ENCODE peak calls at places on chromosomes 1 and 21, in eight cellular contexts. One of them, this sample, is unnamed.

GRCh38 chr1:46183119-46183842 is 7.0 kb upstream of the P3R3URF start:
- DNase-seq in activated T-helper 1 cell treated with anti-CD3 and anti-CD28 coated beads, Interleukin-12 subunit alpha, Interleukin-12 subunit beta, Interleukin-2, Interleukin-4 antibody, amounts not matched to agents 30 ng/mL and 10 ng/mL and 1 ng/mL, durations not matched to agents 14 hours and 24 hours and 36 hours: no peak
- DNase-seq in frontal cortex: no peak
- DNase-seq in SK-N-DZ: no peak
- DNase-seq in RCC 7860: peak
- DNase-seq in body of pancreas: peak
- DNase-seq in heart left ventricle: peak
- DNase-seq in HEK293T: no peak
- DNase-seq in this sample: peak

GRCh38 chr1:115092214-115092613 is 2.9 kb upstream of the TSPAN2 start:
- DNase-seq in RCC 7860: no peak
- DNase-seq in activated T-helper 1 cell treated with anti-CD3 and anti-CD28 coated beads, Interleukin-12 subunit alpha, Interleukin-12 subunit beta, Interleukin-2, Interleukin-4 antibody, amounts not matched to agents 30 ng/mL and 10 ng/mL and 1 ng/mL, durations not matched to agents 14 hours and 24 hours and 36 hours: no peak
- DNase-seq in heart left ventricle: no peak
- DNase-seq in SK-N-DZ: no peak
- DNase-seq in frontal cortex: no peak
- DNase-seq in HEK293T: no peak
- DNase-seq in body of pancreas: no peak
- DNase-seq in this sample: no peak

GRCh38 chr1:193185861-193186714 is at the start of gene B3GALT2:
- DNase-seq in body of pancreas: peak
- DNase-seq in SK-N-DZ: peak
- DNase-seq in heart left ventricle: peak
- DNase-seq in frontal cortex: peak
- DNase-seq in HEK293T: peak
- DNase-seq in RCC 7860: no peak
- DNase-seq in activated T-helper 1 cell treated with anti-CD3 and anti-CD28 coated beads, Interleukin-12 subunit alpha, Interleukin-12 subunit beta, Interleukin-2, Interleukin-4 antibody, amounts not matched to agents 30 ng/mL and 10 ng/mL and 1 ng/mL, durations not matched to agents 14 hours and 24 hours and 36 hours: no peak
- DNase-seq in this sample: no peak

GRCh38 chr1:110875216-110875731 is 2.3 kb downstream of the CD53 start:
- DNase-seq in SK-N-DZ: no peak
- DNase-seq in body of pancreas: peak
- DNase-seq in frontal cortex: no peak
- DNase-seq in RCC 7860: no peak
- DNase-seq in heart left ventricle: no peak
- DNase-seq in activated T-helper 1 cell treated with anti-CD3 and anti-CD28 coated beads, Interleukin-12 subunit alpha, Interleukin-12 subunit beta, Interleukin-2, Interleukin-4 antibody, amounts not matched to agents 30 ng/mL and 10 ng/mL and 1 ng/mL, durations not matched to agents 14 hours and 24 hours and 36 hours: peak
- DNase-seq in HEK293T: no peak
- DNase-seq in this sample: no peak

GRCh38 chr1:152165291-152166077 is 6.5 kb upstream of the RPTN start:
- DNase-seq in SK-N-DZ: no peak
- DNase-seq in heart left ventricle: no peak
- DNase-seq in activated T-helper 1 cell treated with anti-CD3 and anti-CD28 coated beads, Interleukin-12 subunit alpha, Interleukin-12 subunit beta, Interleukin-2, Interleukin-4 antibody, amounts not matched to agents 30 ng/mL and 10 ng/mL and 1 ng/mL, durations not matched to agents 14 hours and 24 hours and 36 hours: no peak
- DNase-seq in HEK293T: no peak
- DNase-seq in RCC 7860: no peak
- DNase-seq in body of pancreas: no peak
- DNase-seq in frontal cortex: no peak
- DNase-seq in this sample: no peak

GRCh38 chr1:228105996-228106799 is 2.9 kb downstream of the MRPL55 start:
- DNase-seq in heart left ventricle: no peak
- DNase-seq in RCC 7860: no peak
- DNase-seq in body of pancreas: no peak
- DNase-seq in SK-N-DZ: no peak
- DNase-seq in activated T-helper 1 cell treated with anti-CD3 and anti-CD28 coated beads, Interleukin-12 subunit alpha, Interleukin-12 subunit beta, Interleukin-2, Interleukin-4 antibody, amounts not matched to agents 30 ng/mL and 10 ng/mL and 1 ng/mL, durations not matched to agents 14 hours and 24 hours and 36 hours: no peak
- DNase-seq in frontal cortex: peak
- DNase-seq in HEK293T: no peak
- DNase-seq in this sample: no peak

GRCh38 chr1:227788279-227789041 is 27.0 kb upstream of the PRSS38 start:
- DNase-seq in frontal cortex: peak
- DNase-seq in RCC 7860: no peak
- DNase-seq in heart left ventricle: no peak
- DNase-seq in HEK293T: peak
- DNase-seq in body of pancreas: no peak
- DNase-seq in SK-N-DZ: peak
- DNase-seq in activated T-helper 1 cell treated with anti-CD3 and anti-CD28 coated beads, Interleukin-12 subunit alpha, Interleukin-12 subunit beta, Interleukin-2, Interleukin-4 antibody, amounts not matched to agents 30 ng/mL and 10 ng/mL and 1 ng/mL, durations not matched to agents 14 hours and 24 hours and 36 hours: peak
- DNase-seq in this sample: peak

GRCh38 chr1:1374068-1374860 is 743 bp downstream of the AURKAIP1 start:
- DNase-seq in frontal cortex: no peak
- DNase-seq in activated T-helper 1 cell treated with anti-CD3 and anti-CD28 coated beads, Interleukin-12 subunit alpha, Interleukin-12 subunit beta, Interleukin-2, Interleukin-4 antibody, amounts not matched to agents 30 ng/mL and 10 ng/mL and 1 ng/mL, durations not matched to agents 14 hours and 24 hours and 36 hours: no peak
- DNase-seq in HEK293T: no peak
- DNase-seq in body of pancreas: no peak
- DNase-seq in heart left ventricle: peak
- DNase-seq in SK-N-DZ: no peak
- DNase-seq in RCC 7860: no peak
- DNase-seq in this sample: no peak

GRCh38 chr21:38401527-38401926 is 96.8 kb downstream of the ERG start:
- DNase-seq in frontal cortex: no peak
- DNase-seq in SK-N-DZ: no peak
- DNase-seq in body of pancreas: no peak
- DNase-seq in RCC 7860: no peak
- DNase-seq in activated T-helper 1 cell treated with anti-CD3 and anti-CD28 coated beads, Interleukin-12 subunit alpha, Interleukin-12 subunit beta, Interleukin-2, Interleukin-4 antibody, amounts not matched to agents 30 ng/mL and 10 ng/mL and 1 ng/mL, durations not matched to agents 14 hours and 24 hours and 36 hours: no peak
- DNase-seq in heart left ventricle: no peak
- DNase-seq in HEK293T: no peak
- DNase-seq in this sample: no peak

GRCh38 chr1:56330400-56331026 is 248.8 kb downstream of the PLPP3 start:
- DNase-seq in body of pancreas: no peak
- DNase-seq in SK-N-DZ: no peak
- DNase-seq in frontal cortex: no peak
- DNase-seq in HEK293T: no peak
- DNase-seq in RCC 7860: peak
- DNase-seq in heart left ventricle: no peak
- DNase-seq in activated T-helper 1 cell treated with anti-CD3 and anti-CD28 coated beads, Interleukin-12 subunit alpha, Interleukin-12 subunit beta, Interleukin-2, Interleukin-4 antibody, amounts not matched to agents 30 ng/mL and 10 ng/mL and 1 ng/mL, durations not matched to agents 14 hours and 24 hours and 36 hours: no peak
- DNase-seq in this sample: peak

GRCh38 chr1:19776287-19776686 is 23.4 kb downstream of the TMCO4 start:
- DNase-seq in frontal cortex: no peak
- DNase-seq in body of pancreas: no peak
- DNase-seq in RCC 7860: no peak
- DNase-seq in activated T-helper 1 cell treated with anti-CD3 and anti-CD28 coated beads, Interleukin-12 subunit alpha, Interleukin-12 subunit beta, Interleukin-2, Interleukin-4 antibody, amounts not matched to agents 30 ng/mL and 10 ng/mL and 1 ng/mL, durations not matched to agents 14 hours and 24 hours and 36 hours: no peak
- DNase-seq in HEK293T: no peak
- DNase-seq in heart left ventricle: no peak
- DNase-seq in SK-N-DZ: no peak
- DNase-seq in this sample: no peak

GRCh38 chr1:101723415-101723814 is 273.3 kb downstream of the OLFM3 start:
- DNase-seq in activated T-helper 1 cell treated with anti-CD3 and anti-CD28 coated beads, Interleukin-12 subunit alpha, Interleukin-12 subunit beta, Interleukin-2, Interleukin-4 antibody, amounts not matched to agents 30 ng/mL and 10 ng/mL and 1 ng/mL, durations not matched to agents 14 hours and 24 hours and 36 hours: no peak
- DNase-seq in SK-N-DZ: no peak
- DNase-seq in body of pancreas: no peak
- DNase-seq in HEK293T: no peak
- DNase-seq in frontal cortex: no peak
- DNase-seq in RCC 7860: no peak
- DNase-seq in heart left ventricle: no peak
- DNase-seq in this sample: no peak

GRCh38 chr1:75723989-75724471 is 479 bp upstream of the ACADM start:
- DNase-seq in activated T-helper 1 cell treated with anti-CD3 and anti-CD28 coated beads, Interleukin-12 subunit alpha, Interleukin-12 subunit beta, Interleukin-2, Interleukin-4 antibody, amounts not matched to agents 30 ng/mL and 10 ng/mL and 1 ng/mL, durations not matched to agents 14 hours and 24 hours and 36 hours: no peak
- DNase-seq in SK-N-DZ: peak
- DNase-seq in RCC 7860: peak
- DNase-seq in heart left ventricle: peak
- DNase-seq in frontal cortex: no peak
- DNase-seq in HEK293T: peak
- DNase-seq in body of pancreas: peak
- DNase-seq in this sample: peak

GRCh38 chr1:101025283-101025679 is 303 bp downstream of the DPH5 start:
- DNase-seq in RCC 7860: no peak
- DNase-seq in SK-N-DZ: no peak
- DNase-seq in HEK293T: peak
- DNase-seq in activated T-helper 1 cell treated with anti-CD3 and anti-CD28 coated beads, Interleukin-12 subunit alpha, Interleukin-12 subunit beta, Interleukin-2, Interleukin-4 antibody, amounts not matched to agents 30 ng/mL and 10 ng/mL and 1 ng/mL, durations not matched to agents 14 hours and 24 hours and 36 hours: peak
- DNase-seq in body of pancreas: peak
- DNase-seq in heart left ventricle: no peak
- DNase-seq in frontal cortex: no peak
- DNase-seq in this sample: no peak

GRCh38 chr1:21289700-21290545 is at the start of gene ECE1:
- DNase-seq in RCC 7860: no peak
- DNase-seq in SK-N-DZ: peak
- DNase-seq in heart left ventricle: peak
- DNase-seq in HEK293T: peak
- DNase-seq in body of pancreas: peak
- DNase-seq in frontal cortex: peak
- DNase-seq in activated T-helper 1 cell treated with anti-CD3 and anti-CD28 coated beads, Interleukin-12 subunit alpha, Interleukin-12 subunit beta, Interleukin-2, Interleukin-4 antibody, amounts not matched to agents 30 ng/mL and 10 ng/mL and 1 ng/mL, durations not matched to agents 14 hours and 24 hours and 36 hours: peak
- DNase-seq in this sample: peak

GRCh38 chr21:36910581-36911307 is 55.7 kb downstream of the HLCS start:
- DNase-seq in activated T-helper 1 cell treated with anti-CD3 and anti-CD28 coated beads, Interleukin-12 subunit alpha, Interleukin-12 subunit beta, Interleukin-2, Interleukin-4 antibody, amounts not matched to agents 30 ng/mL and 10 ng/mL and 1 ng/mL, durations not matched to agents 14 hours and 24 hours and 36 hours: no peak
- DNase-seq in HEK293T: no peak
- DNase-seq in SK-N-DZ: no peak
- DNase-seq in body of pancreas: no peak
- DNase-seq in frontal cortex: no peak
- DNase-seq in RCC 7860: no peak
- DNase-seq in heart left ventricle: peak
- DNase-seq in this sample: no peak

GRCh38 chr1:61160526-61160925 is 78.2 kb downstream of the NFIA start:
- DNase-seq in SK-N-DZ: no peak
- DNase-seq in heart left ventricle: no peak
- DNase-seq in activated T-helper 1 cell treated with anti-CD3 and anti-CD28 coated beads, Interleukin-12 subunit alpha, Interleukin-12 subunit beta, Interleukin-2, Interleukin-4 antibody, amounts not matched to agents 30 ng/mL and 10 ng/mL and 1 ng/mL, durations not matched to agents 14 hours and 24 hours and 36 hours: no peak
- DNase-seq in HEK293T: no peak
- DNase-seq in RCC 7860: no peak
- DNase-seq in body of pancreas: no peak
- DNase-seq in frontal cortex: no peak
- DNase-seq in this sample: no peak

GRCh38 chr1:113660053-113660452 is 99.2 kb downstream of the PHTF1 start:
- DNase-seq in heart left ventricle: peak
- DNase-seq in RCC 7860: no peak
- DNase-seq in body of pancreas: no peak
- DNase-seq in SK-N-DZ: no peak
- DNase-seq in HEK293T: no peak
- DNase-seq in frontal cortex: no peak
- DNase-seq in activated T-helper 1 cell treated with anti-CD3 and anti-CD28 coated beads, Interleukin-12 subunit alpha, Interleukin-12 subunit beta, Interleukin-2, Interleukin-4 antibody, amounts not matched to agents 30 ng/mL and 10 ng/mL and 1 ng/mL, durations not matched to agents 14 hours and 24 hours and 36 hours: no peak
- DNase-seq in this sample: no peak

GRCh38 chr1:208192989-208193388 is 51.2 kb downstream of the PLXNA2 start:
- DNase-seq in SK-N-DZ: no peak
- DNase-seq in frontal cortex: no peak
- DNase-seq in activated T-helper 1 cell treated with anti-CD3 and anti-CD28 coated beads, Interleukin-12 subunit alpha, Interleukin-12 subunit beta, Interleukin-2, Interleukin-4 antibody, amounts not matched to agents 30 ng/mL and 10 ng/mL and 1 ng/mL, durations not matched to agents 14 hours and 24 hours and 36 hours: no peak
- DNase-seq in heart left ventricle: no peak
- DNase-seq in body of pancreas: no peak
- DNase-seq in HEK293T: no peak
- DNase-seq in RCC 7860: no peak
- DNase-seq in this sample: no peak

GRCh38 chr1:245334827-245335490 is 180.2 kb downstream of the KIF26B start:
- DNase-seq in SK-N-DZ: no peak
- DNase-seq in body of pancreas: no peak
- DNase-seq in heart left ventricle: no peak
- DNase-seq in frontal cortex: no peak
- DNase-seq in activated T-helper 1 cell treated with anti-CD3 and anti-CD28 coated beads, Interleukin-12 subunit alpha, Interleukin-12 subunit beta, Interleukin-2, Interleukin-4 antibody, amounts not matched to agents 30 ng/mL and 10 ng/mL and 1 ng/mL, durations not matched to agents 14 hours and 24 hours and 36 hours: no peak
- DNase-seq in HEK293T: no peak
- DNase-seq in RCC 7860: no peak
- DNase-seq in this sample: no peak

GRCh38 chr1:109790735-109791494 is 27.2 kb upstream of the EPS8L3 start:
- DNase-seq in SK-N-DZ: no peak
- DNase-seq in RCC 7860: no peak
- DNase-seq in HEK293T: peak
- DNase-seq in body of pancreas: peak
- DNase-seq in heart left ventricle: peak
- DNase-seq in activated T-helper 1 cell treated with anti-CD3 and anti-CD28 coated beads, Interleukin-12 subunit alpha, Interleukin-12 subunit beta, Interleukin-2, Interleukin-4 antibody, amounts not matched to agents 30 ng/mL and 10 ng/mL and 1 ng/mL, durations not matched to agents 14 hours and 24 hours and 36 hours: peak
- DNase-seq in frontal cortex: peak
- DNase-seq in this sample: peak

GRCh38 chr1:209873067-209873810 is 45.5 kb downstream of the UTP25 start:
- DNase-seq in SK-N-DZ: no peak
- DNase-seq in HEK293T: no peak
- DNase-seq in body of pancreas: no peak
- DNase-seq in frontal cortex: no peak
- DNase-seq in activated T-helper 1 cell treated with anti-CD3 and anti-CD28 coated beads, Interleukin-12 subunit alpha, Interleukin-12 subunit beta, Interleukin-2, Interleukin-4 antibody, amounts not matched to agents 30 ng/mL and 10 ng/mL and 1 ng/mL, durations not matched to agents 14 hours and 24 hours and 36 hours: no peak
- DNase-seq in heart left ventricle: no peak
- DNase-seq in RCC 7860: peak
- DNase-seq in this sample: no peak

GRCh38 chr21:35102488-35103407 is 53.6 kb upstream of the RUNX1 start:
- DNase-seq in RCC 7860: no peak
- DNase-seq in activated T-helper 1 cell treated with anti-CD3 and anti-CD28 coated beads, Interleukin-12 subunit alpha, Interleukin-12 subunit beta, Interleukin-2, Interleukin-4 antibody, amounts not matched to agents 30 ng/mL and 10 ng/mL and 1 ng/mL, durations not matched to agents 14 hours and 24 hours and 36 hours: no peak
- DNase-seq in frontal cortex: peak
- DNase-seq in SK-N-DZ: no peak
- DNase-seq in HEK293T: no peak
- DNase-seq in heart left ventricle: peak
- DNase-seq in body of pancreas: peak
- DNase-seq in this sample: peak

GRCh38 chr1:114219247-114219872 is 65.7 kb upstream of the SYT6 start:
- DNase-seq in HEK293T: no peak
- DNase-seq in heart left ventricle: no peak
- DNase-seq in activated T-helper 1 cell treated with anti-CD3 and anti-CD28 coated beads, Interleukin-12 subunit alpha, Interleukin-12 subunit beta, Interleukin-2, Interleukin-4 antibody, amounts not matched to agents 30 ng/mL and 10 ng/mL and 1 ng/mL, durations not matched to agents 14 hours and 24 hours and 36 hours: no peak
- DNase-seq in SK-N-DZ: peak
- DNase-seq in frontal cortex: no peak
- DNase-seq in body of pancreas: no peak
- DNase-seq in RCC 7860: no peak
- DNase-seq in this sample: no peak

This sample was measured in trophoblast cell.